ENCODE peak calls at places on chromosomes 2 and 18, in four cellular contexts. H is non-pigmented ciliary epithelial cell; N is stimulated activated CD4-positive, alpha-beta T cell treated with anti-CD3 and anti-CD28 coated beads, Interleukin-1b, Interleukin-23, amount 100 ng/mL, for 1 hour; Q is NCI-H1105 treated with DMSO at 0.1 percent for 48 hours. V is an unnamed sample.

GRCh38 chr2:127805491-127805890 is 5.5 kb downstream of the WDR33 start:
- DNase-seq in H (no peak), N (no peak), Q (no peak), V (no peak)

GRCh38 chr2:240457223-240458043 is 22.0 kb downstream of the GPC1 start:
- DNase-seq in H (no peak), N (no peak), Q (no peak), V (no peak)

GRCh38 chr2:160652236-160652635 is 158.6 kb upstream of the RBMS1 start:
- DNase-seq in H (no peak), N (peak), Q (no peak), V (peak)

GRCh38 chr2:144130551-144130950 is 389.4 kb downstream of the ZEB2 start:
- DNase-seq in H (no peak), N (no peak), Q (no peak), V (no peak)

GRCh38 chr2:230636684-230637271 is 75.9 kb upstream of the CAB39 start:
- DNase-seq in H (no peak), N (no peak), Q (no peak), V (no peak)

GRCh38 chr2:121565389-121566250 is 34.9 kb downstream of the RNU4ATAC start:
- DNase-seq in H (no peak), N (no peak), Q (peak), V (no peak)

GRCh38 chr2:106115250-106115649 is 78.9 kb downstream of the UXS1 start:
- DNase-seq in H (peak), N (no peak), Q (no peak), V (no peak)

GRCh38 chr2:198102120-198102519 is 297.7 kb downstream of the PLCL1 start:
- DNase-seq in H (no peak), N (no peak), Q (no peak), V (no peak)

GRCh38 chr2:240806006-240806405 is 14.0 kb downstream of the KIF1A start:
- DNase-seq in H (no peak), N (no peak), Q (no peak), V (no peak)

GRCh38 chr18:51028201-51028805 is 1.7 kb upstream of the SMAD4 start:
- DNase-seq in H (no peak), N (no peak), Q (no peak), V (no peak)

GRCh38 chr2:178208817-178209216 is 14.5 kb downstream of the OSBPL6 start:
- DNase-seq in H (no peak), N (no peak), Q (no peak), V (no peak)

GRCh38 chr2:65431417-65432226 is 777 bp downstream of the SPRED2 start:
- DNase-seq in H (no peak), N (no peak), Q (peak), V (no peak)

GRCh38 chr2:174856447-174856846 is 92.2 kb upstream of the CHRNA1 start:
- DNase-seq in H (no peak), N (no peak), Q (no peak), V (no peak)

GRCh38 chr2:207952564-207953345 is 72.6 kb downstream of the PLEKHM3 start:
- DNase-seq in H (no peak), N (no peak), Q (no peak), V (no peak)

GRCh38 chr2:73944714-73945113 is 18.0 kb downstream of the DGUOK start:
- DNase-seq in H (no peak), N (no peak), Q (no peak), V (no peak)

GRCh38 chr2:54610700-54611099 is 112.8 kb upstream of the EML6 start:
- DNase-seq in H (no peak), N (no peak), Q (no peak), V (no peak)

GRCh38 chr2:160294339-160294803 is 94.3 kb upstream of the ITGB6 start:
- DNase-seq in H (no peak), N (no peak), Q (no peak), V (no peak)

GRCh38 chr18:48324651-48325050 is 84.5 kb downstream of the ZBTB7C start:
- DNase-seq in H (no peak), N (no peak), Q (no peak), V (no peak)

GRCh38 chr2:232353660-232354059 is 24.9 kb upstream of the ALPP start:
- DNase-seq in H (no peak), N (no peak), Q (no peak), V (no peak)

GRCh38 chr2:70463997-70464396 is 89.6 kb downstream of the TGFA start:
- DNase-seq in H (no peak), N (no peak), Q (no peak), V (no peak)

GRCh38 chr2:112623913-112624777 is 21.6 kb upstream of the SLC20A1 start:
- DNase-seq in H (no peak), N (peak), Q (no peak), V (peak)

GRCh38 chr2:236670235-236670620 is 100.6 kb downstream of the ACKR3 start:
- DNase-seq in H (no peak), N (no peak), Q (no peak), V (no peak)

GRCh38 chr2:110943070-110943634 is 177.6 kb upstream of the BCL2L11 start:
- DNase-seq in H (no peak), N (no peak), Q (no peak), V (no peak)

GRCh38 chr2:234579231-234579962 is 82.5 kb upstream of the ARL4C start:
- DNase-seq in H (no peak), N (no peak), Q (no peak), V (no peak)

GRCh38 chr2:53473236-53473635 is 294.4 kb upstream of the CHAC2 start:
- DNase-seq in H (no peak), N (no peak), Q (no peak), V (no peak)

GRCh38 chr18:40096675-40097074 is 1858.4 kb upstream of the PIK3C3 start:
- DNase-seq in H (no peak), N (no peak), Q (no peak), V (no peak)

GRCh38 chr2:54558976-54559410 is 102.9 kb downstream of the SPTBN1 start:
- DNase-seq in H (no peak), N (no peak), Q (peak), V (no peak)

GRCh38 chr2:72204156-72204781 is 56.6 kb upstream of the CYP26B1 start:
- DNase-seq in H (no peak), N (no peak), Q (no peak), V (no peak)

GRCh38 chr2:21042958-21043743 is 722 bp downstream of the APOB start:
- DNase-seq in H (no peak), N (peak), Q (peak), V (peak)

GRCh38 chr2:65351234-65351947 is 81.0 kb downstream of the SPRED2 start:
- DNase-seq in H (peak), N (no peak), Q (no peak), V (no peak)

GRCh38 chr2:54336136-54336976 is 80.3 kb upstream of the TSPYL6 start:
- DNase-seq in H (peak), N (no peak), Q (no peak), V (no peak)

GRCh38 chr2:3535467-3535793 is 16.1 kb upstream of the ADI1 start:
- DNase-seq in H (no peak), N (no peak), Q (no peak), V (no peak)

GRCh38 chr18:60445341-60445740 is 72.8 kb upstream of the MC4R start:
- DNase-seq in H (peak), N (no peak), Q (no peak), V (no peak)

GRCh38 chr2:57893347-57893746 is 153.3 kb upstream of the VRK2 start:
- DNase-seq in H (no peak), N (no peak), Q (no peak), V (no peak)

GRCh38 chr2:134225173-134225572 is 28.7 kb upstream of the MGAT5 start:
- DNase-seq in H (no peak), N (no peak), Q (no peak), V (no peak)

GRCh38 chr18:50737127-50737526 is 82.7 kb downstream of the MRO start:
- DNase-seq in H (no peak), N (no peak), Q (no peak), V (no peak)

GRCh38 chr2:61018319-61018750 is 280 bp upstream of the PUS10 start:
- DNase-seq in H (peak), N (no peak), Q (no peak), V (no peak)

GRCh38 chr18:23236876-23237468 is 101.7 kb downstream of the CABLES1 start:
- DNase-seq in H (no peak), N (no peak), Q (no peak), V (no peak)

GRCh38 chr2:26946841-26947784 is 23.3 kb upstream of the MAPRE3 start:
- DNase-seq in H (no peak), N (no peak), Q (peak), V (no peak)